ENCODE peak calls at places on chromosomes 3 and 15, in five cellular contexts. O is kidney glomerular epithelial cell; I is T47D; H is activated naive CD8-positive, alpha-beta T cell treated with anti-CD3 and anti-CD28 coated beads for 36 hours; M is substantia nigra. Q is an unnamed sample.

GRCh38 chr15:71572452-71573053 is 237.8 kb upstream of the NR2E3 start:
- DNase-seq in O (no peak), I (peak), H (no peak), M (no peak), Q (no peak)

GRCh38 chr3:179181021-179181472 is 32.9 kb downstream of the PIK3CA start:
- DNase-seq in O (no peak), I (no peak), H (no peak), M (no peak), Q (no peak)

GRCh38 chr15:72112111-72112510 is 5.8 kb downstream of the MYO9A start:
- DNase-seq in O (no peak), I (no peak), H (no peak), M (no peak), Q (no peak)

GRCh38 chr3:176661432-176661964 is 535.8 kb downstream of the TBL1XR1 start:
- DNase-seq in O (no peak), I (no peak), H (no peak), M (no peak), Q (no peak)

GRCh38 chr3:188829577-188829976 is 342.2 kb upstream of the TPRG1 start:
- DNase-seq in O (peak), I (no peak), H (no peak), M (no peak), Q (no peak)

GRCh38 chr3:8560608-8561007 is 59.0 kb downstream of the LMCD1 start:
- DNase-seq in O (peak), I (no peak), H (no peak), M (no peak), Q (no peak)

GRCh38 chr3:38581774-38582173 is 67.7 kb downstream of the SCN5A start:
- DNase-seq in O (no peak), I (no peak), H (no peak), M (no peak), Q (no peak)

GRCh38 chr3:196192036-196193001 is 18.9 kb downstream of the ZDHHC19 start:
- DNase-seq in O (peak), I (peak), H (peak), M (no peak), Q (peak)

GRCh38 chr15:38750816-38751215 is 186.2 kb upstream of the RASGRP1 start:
- DNase-seq in O (no peak), I (no peak), H (no peak), M (no peak), Q (no peak)

GRCh38 chr3:112818289-112818688 is 28.4 kb downstream of the CD200R1L start:
- DNase-seq in O (no peak), I (no peak), H (no peak), M (no peak), Q (no peak)

GRCh38 chr15:50876989-50877360 is 31.5 kb upstream of the AP4E1 start:
- DNase-seq in O (peak), I (peak), H (peak), M (peak), Q (peak)

GRCh38 chr15:98124576-98124975 is 164.1 kb downstream of the ARRDC4 start:
- DNase-seq in O (no peak), I (no peak), H (no peak), M (no peak), Q (no peak)

GRCh38 chr3:85270488-85270887 is 311.7 kb downstream of the CADM2 start:
- DNase-seq in O (no peak), I (peak), H (no peak), M (no peak), Q (no peak)

GRCh38 chr3:157618075-157618760 is 115.0 kb upstream of the VEPH1 start:
- DNase-seq in O (peak), I (peak), H (no peak), M (no peak), Q (no peak)

GRCh38 chr3:73786346-73786807 is 161.6 kb upstream of the PDZRN3 start:
- DNase-seq in O (peak), I (no peak), H (no peak), M (no peak), Q (no peak)

GRCh38 chr15:56835598-56836275 is 82.7 kb upstream of the TCF12 start:
- DNase-seq in O (peak), I (peak), H (no peak), M (peak), Q (no peak)

GRCh38 chr3:48492461-48493202 is 11.3 kb downstream of the SHISA5 start:
- DNase-seq in O (no peak), I (no peak), H (no peak), M (no peak), Q (no peak)

GRCh38 chr3:17044844-17045243 is 160.1 kb downstream of the PLCL2 start:
- DNase-seq in O (no peak), I (no peak), H (no peak), M (no peak), Q (no peak)

GRCh38 chr3:152322756-152323155 is 54.0 kb downstream of the MBNL1 start:
- DNase-seq in O (no peak), I (peak), H (no peak), M (no peak), Q (peak)

GRCh38 chr3:134590766-134591165 is 60.1 kb downstream of the KY start:
- DNase-seq in O (no peak), I (no peak), H (no peak), M (no peak), Q (no peak)

GRCh38 chr3:37986479-37987314 is 3.9 kb upstream of the VILL start:
- DNase-seq in O (no peak), I (peak), H (no peak), M (no peak), Q (no peak)

GRCh38 chr3:175215833-175216232 is 356.7 kb downstream of the NAALADL2 start:
- DNase-seq in O (no peak), I (no peak), H (no peak), M (no peak), Q (no peak)

GRCh38 chr3:138081371-138082084 is 33.9 kb downstream of the DZIP1L start:
- DNase-seq in O (no peak), I (no peak), H (no peak), M (no peak), Q (no peak)

GRCh38 chr15:63156708-63157065 is 590 bp downstream of the RPS27L start:
- DNase-seq in O (peak), I (peak), H (no peak), M (peak), Q (peak)

GRCh38 chr3:152477422-152477821 is 208.7 kb downstream of the MBNL1 start:
- DNase-seq in O (no peak), I (no peak), H (no peak), M (no peak), Q (no peak)

GRCh38 chr3:55512586-55513343 is 25.7 kb upstream of the WNT5A start:
- DNase-seq in O (no peak), I (no peak), H (no peak), M (no peak), Q (no peak)

GRCh38 chr3:44242716-44243115 is 1.0 kb downstream of the TOPAZ1 start:
- DNase-seq in O (peak), I (no peak), H (no peak), M (no peak), Q (no peak)

GRCh38 chr3:67876261-67876660 is 221.8 kb upstream of the SUCLG2 start:
- DNase-seq in O (no peak), I (no peak), H (no peak), M (no peak), Q (no peak)

GRCh38 chr3:97958396-97958795 is 13.8 kb downstream of the RIOX2 start:
- DNase-seq in O (no peak), I (no peak), H (no peak), M (no peak), Q (no peak)

Q was measured in activated CD4-positive, alpha-beta memory T cell treated with anti-CD3 and anti-CD28 coated beads, Interleukin-2, amount 10 ng/mL, durations not matched to agents 7 days and 5 days.